ENCODE peak calls at places on chromosome 7, in eight cellular contexts. L is stomach; V is mucosa of descending colon; U is endothelial cell; X is choroid plexus epithelial cell; I is activated CD8-positive, alpha-beta T cell treated with anti-CD3 and anti-CD28 coated beads for 36 hours; M is cardiac fibroblast; H is lower leg skin. G is an unnamed sample.

GRCh38 chr7:4726051-4726450 is 44.0 kb downstream of the FOXK1 start:
- DNase-seq in L (no peak), V (no peak), U (no peak), X (peak), I (peak), M (peak), H (no peak), G (no peak)

GRCh38 chr7:15687645-15688025 is 1.2 kb upstream of the MEOX2 start:
- DNase-seq in L (no peak), V (no peak), U (peak), X (no peak), I (no peak), M (peak), H (peak), G (no peak)

GRCh38 chr7:101114492-101114891 is 12.4 kb upstream of the SERPINE1 start:
- DNase-seq in L (no peak), V (no peak), U (no peak), X (no peak), I (no peak), M (peak), H (no peak), G (no peak)

GRCh38 chr7:44630791-44631457 is 24.5 kb downstream of the OGDH start:
- DNase-seq in L (no peak), V (no peak), U (no peak), X (no peak), I (no peak), M (no peak), H (no peak), G (no peak)

GRCh38 chr7:111274882-111275281 is 184.0 kb downstream of the LRRN3 start:
- DNase-seq in L (no peak), V (no peak), U (no peak), X (peak), I (no peak), M (peak), H (no peak), G (no peak)

GRCh38 chr7:147813316-147813715 is 777.2 kb upstream of the C7orf33 start:
- DNase-seq in L (no peak), V (no peak), U (no peak), X (no peak), I (no peak), M (no peak), H (no peak), G (no peak)

GRCh38 chr7:27123477-27124053 is 7.0 kb downstream of the HOXA4 start:
- DNase-seq in L (no peak), V (peak), U (no peak), X (no peak), I (no peak), M (no peak), H (peak), G (no peak)

GRCh38 chr7:33710608-33711007 is 194.7 kb upstream of the BMPER start:
- DNase-seq in L (no peak), V (no peak), U (no peak), X (peak), I (no peak), M (peak), H (no peak), G (no peak)

GRCh38 chr7:13802651-13803050 is 186.8 kb downstream of the ETV1 start:
- DNase-seq in L (no peak), V (no peak), U (no peak), X (no peak), I (no peak), M (no peak), H (no peak), G (no peak)

GRCh38 chr7:27154901-27155815 is 1.3 kb downstream of the HOXA7 start:
- DNase-seq in L (peak), V (peak), U (no peak), X (no peak), I (peak), M (no peak), H (peak), G (no peak)

GRCh38 chr7:142451817-142452216 is 194.0 kb upstream of the PRSS58 start:
- DNase-seq in L (no peak), V (no peak), U (no peak), X (no peak), I (no peak), M (no peak), H (peak), G (no peak)

GRCh38 chr7:157444011-157444842 is 107.4 kb downstream of the DNAJB6 start:
- DNase-seq in L (no peak), V (no peak), U (no peak), X (no peak), I (no peak), M (no peak), H (peak), G (no peak)

GRCh38 chr7:69365588-69366241 is 232.6 kb upstream of the AUTS2 start:
- DNase-seq in L (no peak), V (no peak), U (no peak), X (peak), I (no peak), M (no peak), H (no peak), G (no peak)

GRCh38 chr7:99707096-99707495 is 27.3 kb upstream of the CYP3A5 start:
- DNase-seq in L (no peak), V (no peak), U (no peak), X (peak), I (no peak), M (peak), H (no peak), G (no peak)

GRCh38 chr7:54833021-54833467 is 74.0 kb upstream of the SEC61G start:
- DNase-seq in L (no peak), V (no peak), U (no peak), X (no peak), I (no peak), M (no peak), H (no peak), G (no peak)

GRCh38 chr7:44076101-44076895 is 6.0 kb downstream of the POLM start:
- DNase-seq in L (peak), V (no peak), U (no peak), X (no peak), I (no peak), M (no peak), H (no peak), G (no peak)

GRCh38 chr7:29950480-29950879 is 39.1 kb downstream of the SCRN1 start:
- DNase-seq in L (no peak), V (no peak), U (no peak), X (no peak), I (no peak), M (no peak), H (no peak), G (no peak)

GRCh38 chr7:29951206-29951605 is 38.4 kb downstream of the SCRN1 start:
- DNase-seq in L (no peak), V (no peak), U (no peak), X (no peak), I (no peak), M (no peak), H (no peak), G (no peak)

GRCh38 chr7:29945259-29945809 is 44.3 kb downstream of the SCRN1 start:
- DNase-seq in L (no peak), V (no peak), U (no peak), X (no peak), I (no peak), M (no peak), H (no peak), G (no peak)

GRCh38 chr7:29946428-29947186 is 43.0 kb downstream of the SCRN1 start:
- DNase-seq in L (peak), V (no peak), U (peak), X (peak), I (peak), M (peak), H (no peak), G (no peak)
- TF ChIP-seq CTCF in L (no peak), V (no peak), U (peak), X (peak), I (no peak), M (peak), H (no peak), G (no peak)

GRCh38 chr7:1380821-1381580 is 78.3 kb downstream of the MICALL2 start:
- DNase-seq in L (no peak), V (no peak), U (no peak), X (no peak), I (no peak), M (no peak), H (no peak), G (no peak)

GRCh38 chr7:1378610-1379180 is 80.6 kb downstream of the MICALL2 start:
- DNase-seq in L (no peak), V (no peak), U (no peak), X (no peak), I (no peak), M (no peak), H (no peak), G (no peak)

GRCh38 chr7:1379202-1379601 is 80.1 kb downstream of the MICALL2 start:
- DNase-seq in L (no peak), V (no peak), U (no peak), X (no peak), I (no peak), M (no peak), H (no peak), G (no peak)

GRCh38 chr7:1380211-1380815 is 79.0 kb downstream of the MICALL2 start:
- DNase-seq in L (no peak), V (no peak), U (no peak), X (no peak), I (no peak), M (no peak), H (no peak), G (no peak)

GRCh38 chr7:1377111-1377909 is 82.0 kb downstream of the MICALL2 start:
- DNase-seq in L (no peak), V (no peak), U (no peak), X (no peak), I (no peak), M (no peak), H (no peak), G (no peak)
- TF ChIP-seq CTCF in L (no peak), V (no peak), U (no peak), X (no peak), I (no peak), M (no peak), H (no peak), G (peak)

DNA sequence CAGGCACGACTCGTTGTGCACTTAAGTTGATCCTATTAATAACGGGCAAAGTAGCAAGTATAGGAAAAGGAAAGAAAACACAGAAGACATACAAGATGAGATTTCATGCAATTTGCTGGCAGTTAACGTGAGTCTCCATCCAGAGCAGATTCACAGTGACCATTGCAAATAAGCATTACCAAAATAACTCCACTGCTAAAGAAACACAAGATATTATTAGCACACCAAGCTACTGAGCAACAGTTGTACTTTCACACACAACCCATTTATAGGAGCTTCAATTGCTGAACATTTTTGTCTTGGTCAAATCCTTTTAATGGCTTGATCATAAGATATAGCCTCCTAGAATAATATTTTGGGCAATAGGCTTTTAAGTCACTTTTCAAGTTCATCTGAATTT is 187.7 kb upstream of the HGF start:
- DNase-seq in L (no peak), V (no peak), U (no peak), X (no peak), I (no peak), M (peak), H (no peak), G (no peak)
- TF ChIP-seq CTCF in L (no peak), V (no peak), U (no peak), X (no peak), I (no peak), M (no peak), H (no peak), G (no peak)

DNA sequence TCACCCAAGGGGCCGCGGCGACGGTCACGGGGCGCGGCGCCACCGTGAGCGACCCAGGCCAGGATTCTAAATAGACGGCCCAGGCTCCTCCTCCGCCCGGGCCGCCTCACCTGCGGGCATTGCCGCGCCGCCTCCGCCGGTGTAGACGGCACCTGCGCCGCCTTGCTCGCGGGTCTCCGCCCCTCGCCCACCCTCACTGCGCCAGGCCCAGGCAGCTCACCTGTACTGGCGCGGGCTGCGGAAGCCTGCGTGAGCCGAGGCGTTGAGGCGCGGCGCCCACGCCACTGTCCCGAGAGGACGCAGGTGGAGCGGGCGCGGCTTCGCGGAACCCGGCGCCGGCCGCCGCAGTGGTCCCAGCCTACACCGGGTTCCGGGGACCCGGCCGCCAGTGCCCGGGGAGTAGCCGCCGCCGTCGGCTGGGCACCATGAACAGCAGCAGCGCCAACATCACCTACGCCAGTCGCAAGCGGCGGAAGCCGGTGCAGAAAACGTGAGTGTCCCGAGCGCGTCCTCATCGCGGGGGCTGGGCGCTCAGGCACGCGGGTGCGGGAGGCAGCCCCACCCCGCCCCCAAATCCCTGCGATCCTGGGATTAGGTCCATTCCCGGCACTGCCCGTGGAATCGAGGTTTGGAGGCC is 506 bp downstream of the AHR start:
- DNase-seq in L (peak), V (peak), U (peak), X (no peak), I (peak), M (no peak), H (peak), G (peak)
- TF ChIP-seq CTCF in L (no peak), V (no peak), U (no peak), X (no peak), I (no peak), M (no peak), H (no peak), G (no peak)

DNA sequence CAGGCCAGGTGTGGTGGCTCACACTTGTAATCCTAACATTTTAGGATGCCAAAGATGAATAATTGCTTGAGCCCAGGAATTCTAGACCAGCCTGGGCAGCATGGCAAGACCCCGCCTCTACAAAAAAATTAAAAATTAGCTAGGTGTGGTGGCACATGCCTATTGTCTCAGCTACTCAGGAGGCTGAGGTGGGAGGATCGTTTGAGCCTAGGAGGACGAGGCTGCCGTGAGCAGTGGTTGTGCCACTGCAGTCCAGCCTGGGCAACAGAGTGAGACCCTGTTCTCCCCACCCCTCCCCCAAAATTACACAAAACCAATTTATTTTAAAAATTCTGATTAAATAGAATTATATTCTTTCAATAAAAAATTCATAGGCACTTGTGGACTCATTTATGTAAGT is 39.0 kb downstream of the ABCB1 start:
- DNase-seq in L (no peak), V (no peak), U (no peak), X (no peak), I (no peak), M (no peak), H (no peak), G (no peak)
- TF ChIP-seq CTCF in L (no peak), V (no peak), U (no peak), X (no peak), I (no peak), M (no peak), H (no peak), G (no peak)

GRCh38 chr7:77837966-77838365 is 39.4 kb downstream of the PHTF2 start:
- DNase-seq in L (no peak), V (no peak), U (no peak), X (no peak), I (no peak), M (no peak), H (no peak), G (no peak)
- TF ChIP-seq CTCF in L (no peak), V (no peak), U (no peak), X (no peak), I (no peak), M (no peak), H (no peak), G (no peak)

DNA sequence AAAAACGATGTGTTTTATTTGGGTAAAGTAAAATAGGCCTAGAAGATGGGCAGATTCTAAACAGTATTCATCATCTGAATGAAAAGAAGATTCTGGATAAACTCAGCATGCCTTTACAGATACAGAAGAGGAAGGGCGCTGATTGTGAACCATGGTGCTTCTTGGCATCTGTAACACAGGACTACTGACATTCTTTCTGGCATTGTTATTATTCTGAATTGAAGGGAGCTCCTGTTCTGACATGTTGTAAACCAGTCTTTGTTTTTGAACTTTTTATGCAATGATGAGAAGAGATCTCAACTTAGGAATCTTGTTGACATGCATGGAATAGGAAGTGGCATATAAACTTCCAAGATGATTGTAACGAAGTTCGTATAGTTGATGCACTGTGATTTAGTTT is 13.5 kb downstream of the RPA3 start:
- DNase-seq in L (no peak), V (no peak), U (no peak), X (no peak), I (no peak), M (no peak), H (no peak), G (no peak)
- TF ChIP-seq CTCF in L (no peak), V (no peak), U (no peak), X (no peak), I (no peak), M (no peak), H (no peak), G (no peak)

DNA sequence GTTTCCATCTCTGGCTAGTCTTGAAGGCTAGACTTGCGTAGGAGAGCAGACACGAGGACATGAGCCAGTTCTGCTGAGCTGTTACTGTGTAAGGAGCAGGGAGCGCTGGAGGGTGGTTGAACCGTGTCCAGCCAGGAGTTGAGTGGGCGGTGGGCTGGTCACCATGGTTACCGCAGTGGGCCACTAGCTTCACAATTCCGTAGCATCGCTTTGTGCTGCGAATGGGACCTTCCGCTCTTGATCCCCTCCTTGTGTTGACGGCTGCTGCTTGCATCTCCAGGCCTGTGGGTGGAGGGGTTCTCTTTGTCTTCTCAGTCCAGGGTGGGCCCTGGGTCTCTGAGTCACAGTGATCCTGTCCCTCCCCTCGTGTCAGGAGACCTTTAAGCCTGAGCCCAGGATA is 49.4 kb upstream of the OCM start:
- DNase-seq in L (no peak), V (no peak), U (no peak), X (peak), I (no peak), M (peak), H (no peak), G (no peak)
- TF ChIP-seq CTCF in L (no peak), V (no peak), U (no peak), X (no peak), I (no peak), M (no peak), H (no peak), G (no peak)

DNA sequence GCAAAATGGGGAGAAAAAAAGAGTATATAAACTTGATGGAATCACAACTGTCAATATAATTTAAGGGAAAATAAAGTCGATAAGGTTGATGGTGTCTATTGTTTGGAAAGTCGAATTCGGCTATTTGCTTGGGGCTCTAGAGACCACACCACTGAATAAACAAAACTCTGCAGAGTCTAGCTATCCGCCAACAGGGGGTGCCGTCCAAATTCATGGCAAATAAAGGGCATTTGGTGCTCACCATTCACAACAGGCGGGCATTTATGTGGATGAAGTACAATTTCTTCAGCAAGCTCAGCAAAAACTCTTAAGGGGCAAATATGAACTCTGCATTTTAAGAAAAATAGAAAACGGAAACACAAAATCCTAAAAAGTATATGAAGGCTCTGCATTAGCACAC is 23.3 kb downstream of the CD36 start:
- DNase-seq in L (no peak), V (no peak), U (no peak), X (peak), I (no peak), M (peak), H (no peak), G (no peak)
- TF ChIP-seq CTCF in L (no peak), V (no peak), U (no peak), X (peak), I (no peak), M (peak), H (no peak), G (no peak)

GRCh38 chr7:75537731-75538130 is 45.6 kb downstream of the SPDYE5 start:
- DNase-seq in L (no peak), V (no peak), U (no peak), X (no peak), I (no peak), M (no peak), H (peak), G (no peak)
- TF ChIP-seq CTCF in L (no peak), V (no peak), U (no peak), X (no peak), I (no peak), M (no peak), H (no peak), G (no peak)

G was measured in GM10248.